ENCODE peak calls at places on chromosome 22, in seven cellular contexts. J is Caco-2; P is stimulated activated CD8-positive, alpha-beta memory T cell treated with anti-CD3 and anti-CD28 coated beads, Interleukin-4, amount 100 ng/mL, for 1 hour; F is NCI-H1417 treated with DMSO at 0.1 percent for 48 hours; G is NCI-H510A treated with DMSO at 0.1 percent for 48 hours; K is HTR-8/SVneo; N is stomach. W is an unnamed sample.

GRCh38 chr22:22578702-22579424 is 19.8 kb upstream of the PRAME start:
- DNase-seq in J (no peak), P (no peak), F (no peak), G (no peak), K (no peak), N (no peak), W (no peak)

GRCh38 chr22:45784357-45785277 is 113.0 kb downstream of the ATXN10 start:
- DNase-seq in J (no peak), P (no peak), F (no peak), G (no peak), K (no peak), N (no peak), W (no peak)

GRCh38 chr22:33789690-33790253 is 130.5 kb downstream of the LARGE1 start:
- DNase-seq in J (no peak), P (no peak), F (no peak), G (no peak), K (no peak), N (no peak), W (no peak)

GRCh38 chr22:40627612-40628011 is 8.9 kb downstream of the MRTFA start:
- DNase-seq in J (no peak), P (no peak), F (no peak), G (no peak), K (no peak), N (no peak), W (no peak)

GRCh38 chr22:30694638-30695350 is at the start of gene OSBP2:
- DNase-seq in J (no peak), P (no peak), F (no peak), G (no peak), K (no peak), N (peak; percentile 57), W (no peak)

GRCh38 chr22:44130076-44130711 is 50.5 kb upstream of the PARVG start:
- DNase-seq in J (no peak), P (no peak), F (no peak), G (peak; percentile 59), K (no peak), N (no peak), W (no peak)

GRCh38 chr22:38706101-38706884 is 549 bp downstream of the GTPBP1 start:
- DNase-seq in J (peak; percentile 51), P (no peak), F (no peak), G (no peak), K (no peak), N (peak; percentile 60), W (no peak)

GRCh38 chr22:47213571-47214230 is 451.3 kb downstream of the TBC1D22A start:
- DNase-seq in J (peak; percentile 32), P (no peak), F (no peak), G (no peak), K (no peak), N (peak; percentile 28), W (no peak)

GRCh38 chr22:32619614-32620426 is 145.2 kb downstream of the FBXO7 start:
- DNase-seq in J (no peak), P (no peak), F (no peak), G (no peak), K (no peak), N (no peak), W (no peak)

GRCh38 chr22:40417041-40417440 is 46.6 kb downstream of the SGSM3 start:
- DNase-seq in J (no peak), P (no peak), F (no peak), G (no peak), K (no peak), N (no peak), W (no peak)

GRCh38 chr22:46652930-46653331 is 32.7 kb downstream of the GRAMD4 start:
- DNase-seq in J (no peak), P (no peak), F (no peak), G (peak; percentile 20), K (no peak), N (no peak), W (no peak)

GRCh38 chr22:49269371-49269770 is 558.3 kb downstream of the BRD1 start:
- DNase-seq in J (no peak), P (no peak), F (no peak), G (no peak), K (no peak), N (no peak), W (no peak)

GRCh38 chr22:45640291-45640940 is 31.2 kb upstream of the ATXN10 start:
- DNase-seq in J (no peak), P (no peak), F (no peak), G (no peak), K (no peak), N (no peak), W (no peak)

GRCh38 chr22:19663821-19664325 is 50.4 kb upstream of the SEPTIN5 start:
- DNase-seq in J (no peak), P (no peak), F (no peak), G (peak; percentile 6), K (no peak), N (no peak), W (no peak)

GRCh38 chr22:39510529-39511149 is 8.5 kb downstream of the MIEF1 start:
- DNase-seq in J (no peak), P (no peak), F (no peak), G (no peak), K (no peak), N (no peak), W (no peak)

W was measured in NCI-H187 treated with DMSO at 0.1 percent for 48 hours.